ENCODE peak calls at places on chromosome 9, in ten cellular contexts. W is GM12878; R is choroid plexus epithelial cell; K is breast epithelium; S is CD8-positive, alpha-beta T cell; M is occipital lobe; D is NCI-H146; Q is OCI-LY7; C is ELR; J is astrocyte of the cerebellum. B is an unnamed sample.

GRCh38 chr9:114592356-114592755 is 4.8 kb downstream of the ATP6V1G1 start:
- DNase-seq in K (no peak), W (no peak), D (no peak), Q (peak; percentile 70), S (peak; percentile 51), C (peak; percentile 23), M (no peak), R (peak; percentile 76), J (no peak), B (peak; percentile 50)

GRCh38 chr9:107597743-107598217 is 108.2 kb upstream of the KLF4 start:
- DNase-seq in Q (no peak), K (no peak), W (no peak), R (no peak), D (no peak), M (no peak), J (no peak), S (no peak), C (no peak), B (no peak)

GRCh38 chr9:92737611-92738299 is 26.9 kb downstream of the BICD2 start:
- DNase-seq in C (no peak), M (no peak), J (no peak), W (no peak), S (no peak), Q (no peak), K (no peak), D (no peak), R (no peak), B (no peak)

GRCh38 chr9:133484671-133485437 is 6.0 kb upstream of the SLC2A6 start:
- DNase-seq in Q (no peak), C (no peak), W (no peak), J (no peak), K (no peak), M (no peak), S (no peak), R (no peak), D (peak; percentile 35), B (no peak)

GRCh38 chr9:109640232-109641078 is 139.5 kb upstream of the PALM2AKAP2 start:
- DNase-seq in W (no peak), K (no peak), Q (no peak), J (peak; percentile 55), D (peak; percentile 48), R (peak; percentile 43), S (no peak), M (peak; percentile 76), C (peak; percentile 30), B (no peak)

GRCh38 chr9:69097053-69097452 is 61.5 kb downstream of the FXN start:
- DNase-seq in R (peak; percentile 91), C (peak; percentile 96), J (no peak), W (no peak), K (no peak), D (no peak), S (no peak), Q (no peak), M (no peak), B (no peak)

GRCh38 chr9:130337784-130338380 is 72.3 kb downstream of the HMCN2 start:
- DNase-seq in M (no peak), R (no peak), W (no peak), J (no peak), K (no peak), D (no peak), Q (no peak), S (no peak), C (no peak), B (no peak)

GRCh38 chr9:114434878-114435311 is 47.1 kb upstream of the AKNA start:
- DNase-seq in W (no peak), Q (peak; percentile 57), J (peak; percentile 22), D (peak; percentile 42), S (no peak), C (peak; percentile 59), K (no peak), R (peak; percentile 64), M (no peak), B (no peak)

GRCh38 chr9:2809692-2810423 is 34.0 kb downstream of the PUM3 start:
- DNase-seq in M (no peak), S (no peak), D (no peak), R (peak; percentile 95), C (peak; percentile 74), Q (no peak), W (no peak), K (no peak), J (peak; percentile 81), B (no peak)

GRCh38 chr9:134185536-134186011 is 21.2 kb upstream of the RNU6ATAC start:
- DNase-seq in S (no peak), W (no peak), D (no peak), Q (peak; percentile 33), J (no peak), M (no peak), K (no peak), R (no peak), C (peak; percentile 11), B (peak; percentile 55)

GRCh38 chr9:131854334-131854733 is 114.5 kb upstream of the RAPGEF1 start:
- DNase-seq in J (no peak), C (no peak), S (no peak), Q (peak; percentile 4), D (no peak), W (no peak), R (peak; percentile 26), K (no peak), M (no peak), B (no peak)

GRCh38 chr9:75001719-75002421 is 26.2 kb downstream of the CARNMT1 start:
- DNase-seq in C (peak; percentile 83), M (no peak), D (peak; percentile 65), S (no peak), W (peak; percentile 36), K (no peak), Q (peak; percentile 84), J (peak; percentile 92), R (peak; percentile 96), B (peak; percentile 70)

GRCh38 chr9:93827545-93828330 is 127.4 kb downstream of the BARX1 start:
- DNase-seq in W (no peak), R (peak; percentile 61), S (no peak), M (no peak), D (peak; percentile 69), C (peak; percentile 65), K (no peak), J (peak; percentile 11), Q (peak; percentile 9), B (peak; percentile 15)

GRCh38 chr9:111842313-111842712 is 47.6 kb upstream of the SHOC1 start:
- DNase-seq in K (no peak), W (no peak), Q (no peak), C (no peak), S (no peak), M (no peak), D (no peak), R (peak; percentile 57), J (no peak), B (no peak)

GRCh38 chr9:84667571-84668203 is 1.8 kb upstream of the NTRK2 start:
- DNase-seq in W (no peak), Q (no peak), J (no peak), D (no peak), M (peak; percentile 67), C (no peak), K (peak; percentile 50), S (no peak), R (peak; percentile 44), B (no peak)

GRCh38 chr9:132042324-132042723 is 37.3 kb downstream of the MED27 start:
- DNase-seq in J (peak; percentile 83), Q (no peak), M (no peak), D (no peak), W (no peak), S (no peak), K (no peak), R (peak; percentile 91), C (peak; percentile 99), B (no peak)

GRCh38 chr9:136364942-136365774 is 1.6 kb upstream of the DNLZ start:
- DNase-seq in K (no peak), Q (no peak), D (no peak), C (no peak), J (no peak), M (no peak), W (no peak), R (no peak), S (no peak), B (no peak)

GRCh38 chr9:132798817-132799790 is 79.0 kb downstream of the AK8 start:
- DNase-seq in Q (no peak), W (no peak), D (peak; percentile 46), K (no peak), C (no peak), J (no peak), M (no peak), R (peak; percentile 4), S (no peak), B (no peak)

GRCh38 chr9:129612815-129613519 is 7.9 kb downstream of the C9orf50 start:
- DNase-seq in R (no peak), K (no peak), Q (no peak), W (no peak), J (no peak), S (no peak), C (no peak), M (no peak), D (no peak), B (no peak)

GRCh38 chr9:95505676-95506437 is 10.9 kb downstream of the PTCH1 start:
- DNase-seq in K (no peak), S (peak; percentile 15), W (no peak), Q (peak; percentile 81), M (no peak), D (peak; percentile 39), J (peak; percentile 34), R (peak; percentile 67), C (peak; percentile 44), B (peak; percentile 50)

GRCh38 chr9:119332522-119332921 is 36.7 kb downstream of the BRINP1 start:
- DNase-seq in D (no peak), R (no peak), S (no peak), Q (no peak), K (no peak), W (no peak), C (no peak), J (no peak), M (no peak), B (no peak)

GRCh38 chr9:130188860-130189481 is 16.8 kb downstream of the NCS1 start:
- DNase-seq in S (no peak), M (no peak), W (no peak), J (no peak), C (no peak), Q (no peak), R (no peak), D (no peak), K (no peak), B (no peak)

GRCh38 chr9:119101048-119101447 is 268.2 kb downstream of the BRINP1 start:
- DNase-seq in R (no peak), S (no peak), J (no peak), D (no peak), Q (no peak), M (no peak), K (no peak), C (no peak), W (no peak), B (no peak)

GRCh38 chr9:82721596-82721995 is 341.3 kb downstream of the RASEF start:
- DNase-seq in M (peak; percentile 3), J (no peak), C (no peak), Q (no peak), D (no peak), R (peak; percentile 2), S (no peak), W (no peak), K (no peak), B (no peak)

GRCh38 chr9:126341461-126341860 is 14.8 kb downstream of the MVB12B start:
- DNase-seq in C (no peak), Q (no peak), D (no peak), M (no peak), R (no peak), J (no peak), S (no peak), W (no peak), K (no peak), B (no peak)

GRCh38 chr9:135043345-135043744 is 44.1 kb upstream of the OLFM1 start:
- DNase-seq in S (no peak), J (no peak), M (no peak), Q (no peak), K (no peak), R (no peak), C (no peak), W (no peak), D (no peak), B (no peak)

GRCh38 chr9:38437193-38437823 is 13.1 kb upstream of the IGFBPL1 start:
- DNase-seq in S (no peak), M (no peak), K (peak; percentile 27), D (no peak), J (peak; percentile 32), Q (no peak), R (peak; percentile 79), W (no peak), C (no peak), B (no peak)

GRCh38 chr9:94808926-94809700 is 82.6 kb downstream of the AOPEP start:
- DNase-seq in W (no peak), D (no peak), R (peak; percentile 46), C (no peak), K (no peak), J (no peak), M (no peak), Q (no peak), S (no peak), B (no peak)